ENCODE peak calls at places on chromosomes 11 and 22, in five cellular contexts. One of them, this sample, is unnamed.

GRCh38 chr11:13928566-13929251 is 33.8 kb upstream of the SPON1 start:
- DNase-seq in substantia nigra: no peak
- DNase-seq in trophoblast cell: no peak
- DNase-seq in OCI-LY7: peak
- DNase-seq in GM23248: peak
- DNase-seq in this sample: no peak

GRCh38 chr11:44372989-44373388 is 63.0 kb upstream of the ALX4 start:
- DNase-seq in substantia nigra: no peak
- DNase-seq in trophoblast cell: no peak
- DNase-seq in OCI-LY7: no peak
- DNase-seq in GM23248: no peak
- DNase-seq in this sample: no peak

GRCh38 chr22:47171441-47172221 is 409.2 kb downstream of the TBC1D22A start:
- DNase-seq in substantia nigra: no peak
- DNase-seq in trophoblast cell: no peak
- DNase-seq in OCI-LY7: no peak
- DNase-seq in GM23248: no peak
- DNase-seq in this sample: no peak

GRCh38 chr22:35684270-35684700 is 33.4 kb upstream of the APOL5 start:
- DNase-seq in substantia nigra: no peak
- DNase-seq in trophoblast cell: no peak
- DNase-seq in OCI-LY7: peak
- DNase-seq in GM23248: peak
- DNase-seq in this sample: no peak

GRCh38 chr11:45215098-45215497 is 68.7 kb downstream of the PRDM11 start:
- DNase-seq in substantia nigra: no peak
- DNase-seq in trophoblast cell: no peak
- DNase-seq in OCI-LY7: no peak
- DNase-seq in GM23248: no peak
- DNase-seq in this sample: no peak

GRCh38 chr11:13140873-13141655 is 131.9 kb downstream of the RASSF10 start:
- DNase-seq in substantia nigra: no peak
- DNase-seq in trophoblast cell: no peak
- DNase-seq in OCI-LY7: no peak
- DNase-seq in GM23248: peak
- DNase-seq in this sample: no peak

GRCh38 chr11:134236834-134237556 is 12.5 kb downstream of the VPS26B start:
- DNase-seq in substantia nigra: no peak
- DNase-seq in trophoblast cell: peak
- DNase-seq in OCI-LY7: no peak
- DNase-seq in GM23248: peak
- DNase-seq in this sample: no peak

GRCh38 chr11:116427903-116428637 is 344.7 kb downstream of the BUD13 start:
- DNase-seq in substantia nigra: no peak
- DNase-seq in trophoblast cell: no peak
- DNase-seq in OCI-LY7: no peak
- DNase-seq in GM23248: no peak
- DNase-seq in this sample: no peak

GRCh38 chr11:112355726-112356125 is 95.1 kb upstream of the PLET1 start:
- DNase-seq in substantia nigra: no peak
- DNase-seq in trophoblast cell: no peak
- DNase-seq in OCI-LY7: no peak
- DNase-seq in GM23248: peak
- DNase-seq in this sample: peak

GRCh38 chr22:28887725-28888459 is 4.5 kb downstream of the ZNRF3 start:
- DNase-seq in substantia nigra: no peak
- DNase-seq in trophoblast cell: no peak
- DNase-seq in OCI-LY7: no peak
- DNase-seq in GM23248: no peak
- DNase-seq in this sample: no peak

GRCh38 chr11:124172076-124172475 is 11.1 kb upstream of the OR10D3 start:
- DNase-seq in substantia nigra: no peak
- DNase-seq in trophoblast cell: no peak
- DNase-seq in OCI-LY7: no peak
- DNase-seq in GM23248: no peak
- DNase-seq in this sample: no peak

GRCh38 chr22:30921108-30921507 is 47.5 kb downstream of the MORC2 start:
- DNase-seq in substantia nigra: no peak
- DNase-seq in trophoblast cell: no peak
- DNase-seq in OCI-LY7: peak
- DNase-seq in GM23248: peak
- DNase-seq in this sample: no peak

GRCh38 chr11:57633394-57634058 is 16.2 kb downstream of the YPEL4 start:
- DNase-seq in substantia nigra: no peak
- DNase-seq in trophoblast cell: no peak
- DNase-seq in OCI-LY7: no peak
- DNase-seq in GM23248: no peak
- DNase-seq in this sample: no peak

GRCh38 chr11:44016129-44016528 is 31.7 kb upstream of the ACCSL start:
- DNase-seq in substantia nigra: no peak
- DNase-seq in trophoblast cell: no peak
- DNase-seq in OCI-LY7: no peak
- DNase-seq in GM23248: peak
- DNase-seq in this sample: peak

GRCh38 chr11:109971184-109971523 is 122.0 kb upstream of the ZC3H12C start:
- DNase-seq in substantia nigra: no peak
- DNase-seq in trophoblast cell: no peak
- DNase-seq in OCI-LY7: peak
- DNase-seq in GM23248: peak
- DNase-seq in this sample: no peak

GRCh38 chr11:117552626-117553025 is 225.0 kb downstream of the CEP164 start:
- DNase-seq in substantia nigra: no peak
- DNase-seq in trophoblast cell: no peak
- DNase-seq in OCI-LY7: no peak
- DNase-seq in GM23248: no peak
- DNase-seq in this sample: no peak

GRCh38 chr11:65596520-65596919 is 920 bp upstream of the KCNK7 start:
- DNase-seq in substantia nigra: no peak
- DNase-seq in trophoblast cell: no peak
- DNase-seq in OCI-LY7: no peak
- DNase-seq in GM23248: no peak
- DNase-seq in this sample: no peak

GRCh38 chr22:33393432-33393831 is 335.3 kb upstream of the SYN3 start:
- DNase-seq in substantia nigra: no peak
- DNase-seq in trophoblast cell: no peak
- DNase-seq in OCI-LY7: no peak
- DNase-seq in GM23248: no peak
- DNase-seq in this sample: no peak

GRCh38 chr11:120391297-120391696 is 55.1 kb downstream of the ARHGEF12 start:
- DNase-seq in substantia nigra: no peak
- DNase-seq in trophoblast cell: no peak
- DNase-seq in OCI-LY7: no peak
- DNase-seq in GM23248: no peak
- DNase-seq in this sample: no peak

GRCh38 chr11:107651672-107652071 is 60.2 kb downstream of the SLN start:
- DNase-seq in substantia nigra: no peak
- DNase-seq in trophoblast cell: no peak
- DNase-seq in OCI-LY7: no peak
- DNase-seq in GM23248: peak
- DNase-seq in this sample: no peak

GRCh38 chr11:97092823-97093222 is 703.0 kb downstream of the JRKL start:
- DNase-seq in substantia nigra: no peak
- DNase-seq in trophoblast cell: no peak
- DNase-seq in OCI-LY7: no peak
- DNase-seq in GM23248: no peak
- DNase-seq in this sample: no peak

GRCh38 chr11:30149998-30150397 is 80.8 kb upstream of the FSHB start:
- DNase-seq in substantia nigra: no peak
- DNase-seq in trophoblast cell: no peak
- DNase-seq in OCI-LY7: no peak
- DNase-seq in GM23248: no peak
- DNase-seq in this sample: no peak

GRCh38 chr11:17406082-17406817 is 17.8 kb upstream of the KCNJ11 start:
- DNase-seq in substantia nigra: no peak
- DNase-seq in trophoblast cell: no peak
- DNase-seq in OCI-LY7: no peak
- DNase-seq in GM23248: no peak
- DNase-seq in this sample: no peak
- H3K27ac ChIP-seq in substantia nigra: peak
- H3K27ac ChIP-seq in trophoblast cell: no peak
- H3K27ac ChIP-seq in OCI-LY7: no peak
- H3K27ac ChIP-seq in GM23248: no peak
- H3K27ac ChIP-seq in this sample: peak

GRCh38 chr11:77589181-77589520 is 602 bp upstream of the AQP11 start:
- DNase-seq in substantia nigra: no peak
- DNase-seq in trophoblast cell: no peak
- DNase-seq in OCI-LY7: no peak
- DNase-seq in GM23248: no peak
- DNase-seq in this sample: no peak
- H3K27ac ChIP-seq in substantia nigra: peak
- H3K27ac ChIP-seq in trophoblast cell: no peak
- H3K27ac ChIP-seq in OCI-LY7: no peak
- H3K27ac ChIP-seq in GM23248: no peak
- H3K27ac ChIP-seq in this sample: peak

DNA sequence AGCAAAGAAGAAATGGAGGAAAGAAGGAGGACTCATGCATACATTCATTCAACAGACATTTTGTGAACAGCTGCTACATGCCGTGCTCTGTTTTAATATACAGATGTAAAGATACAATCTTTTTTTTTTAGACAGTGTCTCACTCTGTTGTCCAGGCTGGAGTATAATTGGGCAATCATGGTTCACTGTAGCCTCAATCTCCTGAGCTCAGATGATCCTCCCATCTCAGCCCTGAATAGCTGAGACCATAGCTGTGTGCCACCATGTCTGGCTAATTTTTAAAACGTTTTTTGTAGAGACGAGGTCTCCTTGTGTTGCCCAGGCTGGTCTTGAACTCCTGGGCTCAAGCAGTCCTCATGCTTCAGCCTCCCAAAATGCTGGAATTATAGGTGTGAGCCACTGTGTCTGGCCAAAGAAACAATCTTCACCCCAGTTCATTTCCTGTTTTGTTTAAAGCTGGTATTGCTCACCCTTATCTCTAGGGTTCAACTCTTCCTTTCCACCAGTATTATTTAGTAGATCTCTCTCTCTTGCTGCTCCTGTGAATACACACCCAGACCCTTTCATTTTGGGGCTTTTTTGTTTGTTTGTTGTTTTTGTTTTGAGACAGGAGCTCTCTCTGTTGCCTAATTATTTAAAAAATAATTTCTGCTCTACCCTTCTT is 69.8 kb downstream of the RNF169 start:
- DNase-seq in substantia nigra: no peak
- DNase-seq in trophoblast cell: no peak
- DNase-seq in OCI-LY7: no peak
- DNase-seq in GM23248: no peak
- DNase-seq in this sample: no peak
- H3K27ac ChIP-seq in substantia nigra: no peak
- H3K27ac ChIP-seq in trophoblast cell: no peak
- H3K27ac ChIP-seq in OCI-LY7: no peak
- H3K27ac ChIP-seq in GM23248: no peak
- H3K27ac ChIP-seq in this sample: no peak

DNA sequence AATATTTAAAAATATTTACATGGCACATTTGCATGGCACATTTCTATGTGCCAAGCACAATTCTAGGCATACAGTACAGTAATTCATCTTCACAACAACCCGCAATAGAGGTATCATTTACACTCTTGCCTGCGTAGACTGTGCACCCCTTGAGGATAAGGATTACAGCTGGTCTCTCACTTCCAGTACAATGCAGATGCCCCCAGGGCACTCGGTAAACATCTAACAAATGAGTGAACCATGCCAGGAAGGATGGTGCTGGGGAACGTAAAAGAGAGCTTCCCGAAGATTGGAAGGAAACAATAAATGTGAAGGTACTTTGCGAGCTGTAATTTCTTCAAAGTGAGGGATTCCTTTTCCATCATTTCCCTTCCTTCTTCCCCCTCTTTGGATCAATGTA is 1.3 kb downstream of the PRPF19 start:
- DNase-seq in substantia nigra: no peak
- DNase-seq in trophoblast cell: no peak
- DNase-seq in OCI-LY7: no peak
- DNase-seq in GM23248: peak
- DNase-seq in this sample: no peak
- H3K27ac ChIP-seq in substantia nigra: no peak
- H3K27ac ChIP-seq in trophoblast cell: no peak
- H3K27ac ChIP-seq in OCI-LY7: peak
- H3K27ac ChIP-seq in GM23248: peak
- H3K27ac ChIP-seq in this sample: no peak

GRCh38 chr11:95576149-95576851 is 213.3 kb downstream of the FAM76B start:
- DNase-seq in substantia nigra: no peak
- DNase-seq in trophoblast cell: no peak
- DNase-seq in OCI-LY7: no peak
- DNase-seq in GM23248: no peak
- DNase-seq in this sample: no peak
- H3K27ac ChIP-seq in substantia nigra: no peak
- H3K27ac ChIP-seq in trophoblast cell: no peak
- H3K27ac ChIP-seq in OCI-LY7: no peak
- H3K27ac ChIP-seq in GM23248: no peak
- H3K27ac ChIP-seq in this sample: no peak

DNA sequence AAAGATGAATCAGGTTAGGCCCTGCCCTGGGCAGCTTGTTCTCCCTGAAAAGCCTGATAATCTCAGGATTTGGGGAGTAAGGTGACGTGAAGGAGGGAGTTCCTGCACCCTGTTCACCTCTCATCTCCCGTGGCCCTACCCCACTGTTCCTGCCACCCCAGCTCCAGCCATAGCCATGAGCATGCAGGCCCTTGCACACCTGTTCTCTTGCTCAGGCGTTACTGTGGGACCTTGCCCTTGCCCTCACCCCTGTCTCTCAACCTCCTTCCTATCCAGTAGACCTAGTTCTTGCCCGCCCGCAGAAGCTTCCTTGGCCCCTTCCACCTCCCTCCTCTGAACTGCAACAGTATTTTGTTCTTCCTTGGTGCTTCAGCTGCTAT is 15.0 kb downstream of the TSKU start:
- DNase-seq in substantia nigra: no peak
- DNase-seq in trophoblast cell: no peak
- DNase-seq in OCI-LY7: no peak
- DNase-seq in GM23248: no peak
- DNase-seq in this sample: no peak
- H3K27ac ChIP-seq in substantia nigra: no peak
- H3K27ac ChIP-seq in trophoblast cell: no peak
- H3K27ac ChIP-seq in OCI-LY7: no peak
- H3K27ac ChIP-seq in GM23248: no peak
- H3K27ac ChIP-seq in this sample: no peak

GRCh38 chr11:102004220-102004619 is 43.0 kb upstream of the CFAP300 start:
- DNase-seq in substantia nigra: no peak
- DNase-seq in trophoblast cell: no peak
- DNase-seq in OCI-LY7: no peak
- DNase-seq in GM23248: no peak
- DNase-seq in this sample: no peak

GRCh38 chr11:102010776-102011500 is 36.3 kb upstream of the CFAP300 start:
- DNase-seq in substantia nigra: no peak
- DNase-seq in trophoblast cell: peak
- DNase-seq in OCI-LY7: no peak
- DNase-seq in GM23248: peak
- DNase-seq in this sample: peak

GRCh38 chr11:102007567-102008437 is 39.4 kb upstream of the CFAP300 start:
- DNase-seq in substantia nigra: no peak
- DNase-seq in trophoblast cell: peak
- DNase-seq in OCI-LY7: peak
- DNase-seq in GM23248: peak
- DNase-seq in this sample: no peak

GRCh38 chr11:102005306-102005705 is 41.9 kb upstream of the CFAP300 start:
- DNase-seq in substantia nigra: no peak
- DNase-seq in trophoblast cell: no peak
- DNase-seq in OCI-LY7: no peak
- DNase-seq in GM23248: no peak
- DNase-seq in this sample: no peak

GRCh38 chr11:102006835-102007566 is 40.2 kb upstream of the CFAP300 start:
- DNase-seq in substantia nigra: no peak
- DNase-seq in trophoblast cell: no peak
- DNase-seq in OCI-LY7: no peak
- DNase-seq in GM23248: no peak
- DNase-seq in this sample: no peak
- H3K27ac ChIP-seq in substantia nigra: no peak
- H3K27ac ChIP-seq in trophoblast cell: no peak
- H3K27ac ChIP-seq in OCI-LY7: no peak
- H3K27ac ChIP-seq in GM23248: no peak
- H3K27ac ChIP-seq in this sample: no peak

GRCh38 chr11:860238-861104 is 17.8 kb downstream of the TSPAN4 start:
- DNase-seq in substantia nigra: no peak
- DNase-seq in trophoblast cell: no peak
- DNase-seq in OCI-LY7: no peak
- DNase-seq in GM23248: no peak
- DNase-seq in this sample: no peak
- H3K27ac ChIP-seq in substantia nigra: no peak
- H3K27ac ChIP-seq in trophoblast cell: no peak
- H3K27ac ChIP-seq in OCI-LY7: no peak
- H3K27ac ChIP-seq in GM23248: peak
- H3K27ac ChIP-seq in this sample: no peak

This sample was measured in right cardiac atrium.